ENCODE peak calls at places on chromosomes 13 and 19, in seven cellular contexts. K, W, D, U, E, Y and J are unnamed samples.

GRCh38 chr13:87426737-87427136 is 244.4 kb upstream of the SLITRK5 start:
- DNase-seq in K (no peak), W (no peak), D (no peak), U (no peak), E (no peak), Y (no peak), J (no peak)

GRCh38 chr19:18776288-18776594 is 14.9 kb downstream of the COMP start:
- DNase-seq in K (no peak), W (no peak), D (no peak), U (no peak), E (no peak), Y (no peak), J (no peak)

GRCh38 chr13:31032574-31033095 is 100.2 kb downstream of the TEX26 start:
- DNase-seq in K (no peak), W (no peak), D (no peak), U (no peak), E (no peak), Y (no peak), J (no peak)

GRCh38 chr19:55593096-55593772 is 6.1 kb downstream of the FIZ1 start:
- DNase-seq in K (no peak), W (no peak), D (no peak), U (no peak), E (no peak), Y (no peak), J (no peak)

GRCh38 chr13:72137782-72138181 is 270.8 kb upstream of the DACH1 start:
- DNase-seq in K (no peak), W (no peak), D (no peak), U (no peak), E (no peak), Y (no peak), J (no peak)

GRCh38 chr19:6092329-6093286 is 17.7 kb downstream of the RFX2 start:
- DNase-seq in K (peak; percentile 74), W (no peak), D (peak; percentile 41), U (no peak), E (no peak), Y (no peak), J (no peak)

GRCh38 chr13:83819611-83820010 is 62.7 kb downstream of the SLITRK1 start:
- DNase-seq in K (no peak), W (no peak), D (no peak), U (no peak), E (no peak), Y (no peak), J (no peak)

GRCh38 chr13:41156611-41157010 is 24.0 kb upstream of the KBTBD6 start:
- DNase-seq in K (no peak), W (no peak), D (no peak), U (no peak), E (no peak), Y (no peak), J (no peak)

GRCh38 chr19:42271861-42272534 is 2.9 kb downstream of the CIC start:
- DNase-seq in K (peak; percentile 59), W (no peak), D (no peak), U (no peak), E (no peak), Y (no peak), J (no peak)

GRCh38 chr13:73998631-73999030 is 135.6 kb downstream of the KLF12 start:
- DNase-seq in K (no peak), W (peak; percentile 25), D (peak; percentile 55), U (no peak), E (no peak), Y (no peak), J (peak; percentile 31)
- TF ChIP-seq CTCF in K (no peak), W (no peak), D (no peak), U (no peak), E (no peak), Y (no peak), J (no peak)

GRCh38 chr19:48000846-48001245 is 6.4 kb downstream of the ELSPBP1 start:
- DNase-seq in K (no peak), W (no peak), D (no peak), U (no peak), E (no peak), Y (peak; percentile 36), J (no peak)

GRCh38 chr19:48010932-48011758 is 16.7 kb downstream of the ELSPBP1 start:
- DNase-seq in K (no peak), W (no peak), D (no peak), U (no peak), E (no peak), Y (no peak), J (no peak)

GRCh38 chr19:48004236-48004635 is 9.8 kb downstream of the ELSPBP1 start:
- DNase-seq in K (no peak), W (no peak), D (no peak), U (no peak), E (no peak), Y (peak; percentile 68), J (no peak)

DNA sequence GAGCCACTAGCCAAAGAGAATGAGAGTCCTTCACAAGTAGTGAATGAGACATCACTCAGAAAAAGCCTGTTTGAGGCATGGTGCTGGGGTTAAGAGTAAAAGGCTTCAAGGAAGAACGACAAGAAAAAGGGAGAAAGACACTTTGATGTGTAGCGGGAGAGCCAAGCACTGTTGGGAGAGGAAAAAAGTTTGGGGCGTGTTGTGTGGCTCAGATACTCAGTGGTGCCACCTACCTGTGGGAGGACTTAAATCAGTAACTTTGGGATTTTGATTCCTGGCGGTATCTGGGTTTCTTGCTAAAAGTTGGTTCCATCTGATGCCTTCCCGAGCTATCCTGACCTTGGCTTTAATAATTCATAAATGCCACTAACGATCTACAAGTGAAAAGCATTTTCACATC is 12.3 kb downstream of the ELSPBP1 start:
- DNase-seq in K (no peak), W (no peak), D (peak; percentile 24), U (no peak), E (no peak), Y (no peak), J (no peak)
- TF ChIP-seq CTCF in K (no peak), W (no peak), D (peak; percentile 23), U (no peak), E (peak; percentile 58), Y (no peak), J (no peak)

DNA sequence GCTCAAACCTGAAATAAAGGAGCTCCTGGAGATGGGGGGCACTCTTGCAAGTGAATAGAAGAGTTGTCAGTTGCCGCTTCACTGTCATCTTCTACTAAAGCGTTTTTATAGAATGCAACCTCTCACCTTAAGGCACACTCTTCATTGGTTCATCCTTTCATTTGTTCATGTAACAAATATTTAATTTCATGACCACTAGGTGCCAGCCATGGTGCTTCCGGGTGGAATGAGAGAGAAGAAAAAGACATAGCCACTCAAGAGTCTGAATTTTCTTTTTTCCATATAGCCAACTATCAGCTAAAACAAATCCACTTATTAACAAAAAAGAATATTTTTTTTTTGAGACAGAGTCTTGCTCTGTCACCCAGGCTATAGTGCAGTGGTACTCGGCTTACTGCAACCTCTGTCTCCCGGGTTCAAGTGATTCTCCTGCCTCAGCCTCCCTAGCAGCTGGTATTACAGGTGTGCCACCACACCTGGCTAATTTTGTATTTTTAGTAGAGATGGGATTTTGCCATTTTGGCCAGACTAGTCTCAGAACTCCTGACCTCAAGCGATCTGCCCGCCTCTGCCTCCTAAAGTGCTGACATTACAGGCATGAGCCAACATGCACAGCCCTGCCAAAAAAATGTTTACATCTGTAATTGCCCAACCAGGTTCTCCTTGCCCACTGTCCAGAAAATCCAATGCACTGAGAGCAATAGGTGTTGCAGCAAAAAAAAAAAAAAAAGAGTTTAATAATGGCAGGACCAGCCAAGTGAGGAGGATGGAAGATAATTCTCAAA is 22.1 kb upstream of the SACS start:
- DNase-seq in K (peak; percentile 67), W (no peak), D (no peak), U (no peak), E (no peak), Y (no peak), J (no peak)
- TF ChIP-seq CTCF in K (no peak), W (no peak), D (no peak), U (no peak), E (peak; percentile 8), Y (no peak), J (no peak)

GRCh38 chr19:17488593-17489391 is 18.5 kb downstream of the SLC27A1 start:
- DNase-seq in K (peak; percentile 84), W (peak; percentile 89), D (peak; percentile 88), U (no peak), E (no peak), Y (no peak), J (peak; percentile 88)
- TF ChIP-seq CTCF in K (no peak), W (peak; percentile 44), D (peak; percentile 26), U (no peak), E (no peak), Y (peak; percentile 8), J (peak; percentile 23)

GRCh38 chr13:75416327-75417005 is 65.5 kb downstream of the TBC1D4 start:
- DNase-seq in K (no peak), W (no peak), D (peak; percentile 68), U (no peak), E (no peak), Y (no peak), J (no peak)
- TF ChIP-seq CTCF in K (no peak), W (peak; percentile 16), D (peak; percentile 8), U (no peak), E (no peak), Y (no peak), J (no peak)

GRCh38 chr19:49133621-49134454 is 14.5 kb downstream of the PPFIA3 start:
- DNase-seq in K (peak; percentile 72), W (no peak), D (no peak), U (no peak), E (no peak), Y (no peak), J (no peak)
- TF ChIP-seq CTCF in K (no peak), W (no peak), D (no peak), U (no peak), E (no peak), Y (no peak), J (no peak)

GRCh38 chr19:7326105-7326877 is 22.4 kb upstream of the ARHGEF18 start:
- DNase-seq in K (no peak), W (peak; percentile 45), D (peak; percentile 69), U (no peak), E (peak; percentile 10), Y (no peak), J (peak; percentile 36)
- TF ChIP-seq CTCF in K (peak; percentile 48), W (peak; percentile 36), D (peak; percentile 51), U (peak; percentile 12), E (peak; percentile 58), Y (peak; percentile 26), J (peak; percentile 56)

GRCh38 chr19:10294368-10294697 is 4.6 kb downstream of the ICAM5 start:
- DNase-seq in K (no peak), W (no peak), D (no peak), U (no peak), E (no peak), Y (peak; percentile 83), J (no peak)
- TF ChIP-seq CTCF in K (peak; percentile 8), W (no peak), D (no peak), U (peak; percentile 26), E (no peak), Y (no peak), J (peak; percentile 17)

DNA sequence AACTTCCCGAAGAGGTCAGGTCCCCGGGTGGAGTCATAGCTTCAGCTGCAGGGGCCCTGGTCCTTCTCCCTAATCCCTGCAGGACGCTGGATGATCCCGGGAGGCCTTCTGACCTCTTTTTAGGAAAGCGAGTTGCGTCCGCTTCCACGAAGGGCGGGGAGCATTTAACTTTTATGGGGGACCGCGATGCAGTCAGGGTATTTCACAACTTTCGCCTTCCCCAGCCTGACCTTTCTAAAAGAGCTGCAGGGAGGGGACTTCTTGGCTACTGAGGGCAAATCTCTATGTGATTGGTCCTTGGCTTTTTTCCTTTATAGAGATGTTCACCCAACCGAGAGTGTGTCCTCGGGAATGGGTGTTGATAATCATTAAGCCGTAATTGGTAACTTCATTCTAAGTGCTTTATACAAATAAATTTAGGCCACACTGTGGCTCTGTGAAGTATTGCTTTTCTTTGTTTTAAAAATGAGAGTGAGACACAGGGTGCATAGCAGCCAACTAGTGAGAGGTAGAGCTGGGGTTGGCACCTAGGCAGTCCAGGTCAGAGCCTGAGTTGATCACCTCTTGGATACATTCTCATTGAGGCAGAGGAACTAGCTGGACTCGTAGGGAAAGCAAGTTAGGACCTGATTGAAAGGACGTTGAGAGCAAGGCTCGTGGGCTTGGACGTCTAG is 841 bp downstream of the ZNF230 start:
- DNase-seq in K (no peak), W (peak; percentile 29), D (peak; percentile 30), U (no peak), E (no peak), Y (no peak), J (peak; percentile 16)
- TF ChIP-seq CTCF in K (no peak), W (no peak), D (no peak), U (no peak), E (no peak), Y (no peak), J (no peak)